ENCODE peak calls at places on chromosomes 4 and X, in six cellular contexts. R, Z, T, O, V and F are unnamed samples.

GRCh38 chrX:16946971-16947562 is 609 bp downstream of the REPS2 start:
- DNase-seq in R (no peak), Z (peak), T (no peak), O (no peak), V (no peak), F (no peak)

GRCh38 chr4:100100985-100101384 is 89.3 kb downstream of the DDIT4L start:
- DNase-seq in R (no peak), Z (no peak), T (peak), O (no peak), V (no peak), F (no peak)

GRCh38 chrX:10972731-10973130 is 138.4 kb upstream of the HCCS start:
- DNase-seq in R (peak), Z (no peak), T (no peak), O (no peak), V (peak), F (no peak)

GRCh38 chr4:151489462-151490203 is 80.7 kb downstream of the FHIP1A start:
- DNase-seq in R (no peak), Z (no peak), T (no peak), O (no peak), V (no peak), F (no peak)

GRCh38 chr4:177066746-177067145 is 242.9 kb upstream of the NEIL3 start:
- DNase-seq in R (no peak), Z (no peak), T (no peak), O (no peak), V (no peak), F (no peak)

GRCh38 chr4:87423313-87424031 is 1.1 kb downstream of the NUDT9 start:
- DNase-seq in R (no peak), Z (no peak), T (no peak), O (no peak), V (no peak), F (no peak)

GRCh38 chrX:135421537-135421931 is 210 bp upstream of the SMIM10L2A start:
- DNase-seq in R (peak), Z (peak), T (peak), O (peak), V (peak), F (peak)

GRCh38 chr4:150367326-150367725 is 214.6 kb upstream of the MAB21L2 start:
- DNase-seq in R (no peak), Z (no peak), T (peak), O (no peak), V (no peak), F (no peak)

GRCh38 chrX:123976671-123977316 is 15.3 kb downstream of the STAG2 start:
- DNase-seq in R (peak), Z (no peak), T (no peak), O (no peak), V (peak), F (no peak)

GRCh38 chr4:186537843-186538521 is 17.4 kb downstream of the MTNR1A start:
- DNase-seq in R (no peak), Z (no peak), T (no peak), O (no peak), V (no peak), F (no peak)

GRCh38 chr4:5722328-5722727 is 11.3 kb downstream of the EVC start:
- DNase-seq in R (no peak), Z (no peak), T (no peak), O (no peak), V (peak), F (no peak)

DNA sequence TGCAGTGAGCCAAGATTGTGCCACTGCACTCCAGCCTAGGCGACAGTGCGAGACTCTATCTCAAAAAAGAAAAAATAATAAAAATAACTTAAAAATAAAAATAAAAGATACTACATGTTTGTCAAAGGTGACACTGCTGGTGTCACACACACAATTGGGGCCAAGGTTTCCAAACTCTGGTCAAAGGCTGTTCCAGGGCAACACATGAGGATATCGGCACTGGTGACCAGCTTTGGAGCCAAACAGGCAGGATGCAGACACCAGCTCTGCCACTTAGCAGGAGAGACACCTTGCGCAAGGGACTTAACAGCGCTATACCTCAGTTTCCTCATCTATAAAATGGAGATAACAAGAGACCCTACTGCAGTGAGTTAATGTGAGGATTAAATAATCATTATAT is 52.3 kb downstream of the CD99L2 start:
- DNase-seq in R (no peak), Z (no peak), T (no peak), O (no peak), V (no peak), F (no peak)
- H3K4me3 ChIP-seq in R (no peak), Z (no peak), T (no peak), O (no peak), V (no peak), F (no peak)

GRCh38 chr4:123786159-123786915 is 389.7 kb downstream of the SPRY1 start:
- DNase-seq in R (no peak), Z (no peak), T (no peak), O (no peak), V (no peak), F (no peak)
- H3K4me3 ChIP-seq in R (no peak), Z (no peak), T (no peak), O (no peak), V (no peak), F (no peak)

GRCh38 chrX:140503230-140503585 is 1.7 kb downstream of the SOX3 start:
- DNase-seq in R (no peak), Z (no peak), T (no peak), O (no peak), V (no peak), F (no peak)
- H3K4me3 ChIP-seq in R (no peak), Z (peak), T (peak), O (peak), V (no peak), F (no peak)

DNA sequence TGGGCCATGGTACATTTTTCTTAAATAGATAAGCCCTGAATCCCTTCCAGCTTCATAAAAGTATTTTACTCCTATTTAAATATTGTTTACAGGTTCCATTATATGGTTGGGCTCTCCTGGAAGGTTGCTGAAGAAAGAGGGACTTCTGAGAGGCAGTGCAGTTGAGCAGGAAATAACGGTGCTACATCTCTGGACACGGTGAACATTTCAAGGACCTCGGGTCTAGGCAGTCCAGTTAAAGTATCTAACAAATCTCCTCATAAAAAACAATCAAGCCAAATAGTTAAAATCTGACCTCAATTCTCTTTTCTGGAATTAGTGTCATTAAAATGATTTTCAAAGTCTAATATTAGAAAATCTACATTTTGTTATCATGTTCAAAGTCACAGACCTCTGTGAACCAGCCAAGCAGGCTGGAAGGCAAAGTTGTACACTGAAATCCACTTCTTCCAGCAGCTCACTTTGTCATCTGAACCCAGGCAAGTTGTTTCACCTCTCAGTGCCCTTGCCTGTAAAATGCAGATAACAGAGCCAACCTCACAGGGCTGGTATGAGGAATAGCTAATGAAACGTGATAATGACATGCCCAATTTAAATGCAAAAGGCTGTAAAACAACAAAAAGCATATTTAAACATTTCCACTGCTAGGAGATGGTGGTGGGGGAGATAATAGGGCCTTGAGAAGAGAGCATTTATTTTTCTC is 267.0 kb upstream of the KLF3 start:
- DNase-seq in R (no peak), Z (no peak), T (no peak), O (no peak), V (no peak), F (no peak)
- H3K4me3 ChIP-seq in R (no peak), Z (no peak), T (no peak), O (no peak), V (no peak), F (no peak)

GRCh38 chrX:57596109-57596870 is 4.5 kb downstream of the ZXDB start:
- DNase-seq in R (no peak), Z (no peak), T (no peak), O (no peak), V (no peak), F (no peak)
- H3K4me3 ChIP-seq in R (peak), Z (no peak), T (no peak), O (peak), V (peak), F (no peak)

DNA sequence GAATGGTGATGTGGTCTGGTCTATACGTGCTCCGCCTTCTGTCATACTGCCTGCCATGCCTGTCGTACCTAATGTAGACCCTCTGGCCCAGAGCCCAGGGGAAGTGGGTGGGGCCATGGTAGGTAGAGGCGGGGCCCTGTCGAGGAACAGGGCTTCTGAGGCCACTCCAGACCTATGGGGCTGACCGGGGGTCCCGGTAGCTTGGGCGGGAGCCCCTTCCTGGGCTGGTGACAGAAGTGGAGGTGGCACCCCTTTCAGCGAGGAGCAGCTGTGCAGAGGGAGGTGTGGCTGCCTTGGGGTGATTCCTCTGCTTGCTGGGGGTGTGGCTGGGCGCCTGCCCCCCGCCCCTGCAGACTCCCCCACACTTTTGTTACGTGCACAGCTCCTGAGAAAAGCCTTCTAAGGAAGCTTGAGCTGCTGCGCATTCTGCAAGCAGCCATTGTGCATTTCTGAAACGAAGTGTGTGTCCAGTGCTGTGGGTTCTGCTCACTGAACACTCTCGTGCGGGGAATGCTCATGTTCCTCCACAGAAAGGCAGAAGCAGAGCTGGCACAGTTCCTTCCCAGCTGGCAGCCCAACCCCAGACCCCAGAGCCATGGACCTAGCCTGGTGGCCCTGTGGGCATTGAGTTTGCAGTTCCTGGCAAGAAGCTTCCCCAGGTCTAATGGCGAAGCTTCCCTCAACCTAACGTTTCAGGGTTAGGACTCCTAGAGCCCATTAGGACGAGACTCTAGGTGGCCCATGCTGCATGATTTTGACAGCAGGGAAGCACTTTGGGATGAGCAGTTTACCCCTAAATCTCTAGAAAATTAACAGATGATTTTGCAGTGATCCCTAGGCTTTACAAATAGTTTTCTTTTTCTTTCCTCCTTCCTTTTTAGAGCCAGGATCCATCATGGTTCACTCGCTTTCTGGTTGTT is 72.7 kb upstream of the HGFAC start:
- DNase-seq in R (no peak), Z (no peak), T (no peak), O (no peak), V (no peak), F (peak)
- H3K4me3 ChIP-seq in R (peak), Z (peak), T (no peak), O (peak), V (no peak), F (peak)

DNA sequence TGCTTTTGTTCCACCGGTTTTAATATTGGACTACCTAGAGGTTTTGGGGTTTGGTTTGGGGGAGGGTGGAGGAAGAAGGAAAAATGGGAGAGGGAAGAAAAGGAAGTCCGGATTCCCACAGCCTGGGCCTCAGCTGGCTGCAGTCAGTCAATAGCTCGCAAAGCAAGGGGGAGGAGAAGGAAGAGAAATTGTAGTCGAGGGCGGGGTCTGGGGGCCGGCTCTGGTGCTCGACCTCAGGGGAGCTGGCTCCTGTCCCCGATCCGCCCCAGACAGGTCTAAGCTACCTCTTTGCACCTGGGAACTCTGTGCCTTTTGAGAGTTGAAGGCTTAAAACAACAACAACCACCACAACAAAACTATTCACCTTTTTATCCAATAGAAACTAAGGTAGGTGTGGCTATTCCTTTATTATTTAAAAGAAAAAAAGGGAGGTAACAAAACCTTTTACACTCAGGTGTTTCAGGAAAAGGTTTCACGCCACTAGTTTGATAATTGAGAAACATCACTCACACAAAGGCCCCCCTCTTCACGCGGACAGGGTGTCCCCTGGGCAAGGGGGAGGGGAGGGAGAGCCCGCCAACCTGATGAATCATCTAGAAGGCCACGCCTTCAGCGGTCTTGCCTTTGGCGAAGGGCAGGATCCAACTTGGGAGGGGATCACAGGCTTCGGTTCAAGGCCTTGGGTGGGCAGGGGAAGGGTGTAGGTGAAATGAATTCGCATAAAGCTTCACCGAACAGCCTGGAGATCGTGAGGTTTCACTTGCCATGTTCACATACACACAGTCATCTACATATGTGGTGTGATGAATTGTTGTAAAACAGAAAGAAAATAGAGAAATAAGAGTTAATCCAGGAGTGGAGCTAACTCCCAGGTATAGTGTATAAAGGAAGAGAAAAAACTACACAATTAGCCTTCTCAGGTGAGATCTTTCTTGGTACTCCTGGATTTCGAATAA is 1.7 kb upstream of the LNX1 start:
- DNase-seq in R (peak), Z (no peak), T (no peak), O (peak), V (no peak), F (no peak)
- H3K4me3 ChIP-seq in R (peak), Z (peak), T (peak), O (peak), V (no peak), F (no peak)

GRCh38 chr4:118920247-118920646 is 31.6 kb downstream of the SYNPO2 start:
- DNase-seq in R (peak), Z (no peak), T (no peak), O (no peak), V (peak), F (no peak)

GRCh38 chr4:118917582-118917981 is 28.9 kb downstream of the SYNPO2 start:
- DNase-seq in R (peak), Z (no peak), T (no peak), O (no peak), V (peak), F (no peak)

GRCh38 chr4:118918388-118918787 is 29.7 kb downstream of the SYNPO2 start:
- DNase-seq in R (peak), Z (no peak), T (no peak), O (no peak), V (peak), F (no peak)

GRCh38 chr4:118923891-118924290 is 35.2 kb downstream of the SYNPO2 start:
- DNase-seq in R (no peak), Z (no peak), T (no peak), O (no peak), V (no peak), F (no peak)

GRCh38 chr4:118921736-118922135 is 33.1 kb downstream of the SYNPO2 start:
- DNase-seq in R (no peak), Z (no peak), T (no peak), O (no peak), V (no peak), F (no peak)
- H3K4me3 ChIP-seq in R (no peak), Z (no peak), T (no peak), O (no peak), V (no peak), F (no peak)

GRCh38 chrX:112808007-112808406 is 32.6 kb downstream of the AMOT start:
- DNase-seq in R (no peak), Z (no peak), T (no peak), O (no peak), V (no peak), F (no peak)
- H3K4me3 ChIP-seq in R (no peak), Z (no peak), T (no peak), O (no peak), V (no peak), F (no peak)